ENCODE peak calls at places on chromosomes 6 and 20, in ten cellular contexts. Z, A, W, C, R, L, X, B, M and K are unnamed samples.

GRCh38 chr6:21873562-21873961 is 280.0 kb downstream of the SOX4 start:
- DNase-seq in Z (peak), A (no peak), W (peak), C (no peak), R (no peak), L (no peak), X (no peak), B (peak), M (no peak), K (peak)

GRCh38 chr6:136468711-136469110 is 81.5 kb downstream of the MAP7 start:
- DNase-seq in Z (no peak), A (no peak), W (no peak), C (no peak), R (no peak), L (no peak), X (no peak), B (no peak), M (no peak), K (no peak)

GRCh38 chr6:74568851-74569250 is 637.0 kb downstream of the COL12A1 start:
- DNase-seq in Z (no peak), A (no peak), W (no peak), C (no peak), R (no peak), L (no peak), X (no peak), B (no peak), M (no peak), K (peak)

GRCh38 chr6:82073484-82073883 is 174.1 kb downstream of the IBTK start:
- DNase-seq in Z (no peak), A (no peak), W (no peak), C (no peak), R (no peak), L (no peak), X (no peak), B (no peak), M (no peak), K (no peak)

GRCh38 chr6:6537488-6537887 is 51.0 kb upstream of the LY86 start:
- DNase-seq in Z (no peak), A (no peak), W (no peak), C (no peak), R (no peak), L (no peak), X (no peak), B (no peak), M (no peak), K (no peak)

GRCh38 chr6:82906951-82907350 is 158.7 kb downstream of the UBE3D start:
- DNase-seq in Z (no peak), A (no peak), W (peak), C (no peak), R (no peak), L (no peak), X (no peak), B (no peak), M (no peak), K (no peak)

GRCh38 chr20:62875419-62876355 is 14.1 kb upstream of the TCFL5 start:
- DNase-seq in Z (peak), A (peak), W (peak), C (no peak), R (peak), L (peak), X (peak), B (peak), M (peak), K (no peak)

GRCh38 chr20:2752631-2753455 is 47.6 kb downstream of the CPXM1 start:
- DNase-seq in Z (no peak), A (peak), W (peak), C (no peak), R (peak), L (no peak), X (no peak), B (peak), M (no peak), K (no peak)

GRCh38 chr6:71072508-71072907 is 115.6 kb upstream of the B3GAT2 start:
- DNase-seq in Z (no peak), A (no peak), W (no peak), C (no peak), R (no peak), L (no peak), X (no peak), B (no peak), M (no peak), K (no peak)

GRCh38 chr6:36676142-36677058 is 2.1 kb upstream of the CDKN1A start:
- DNase-seq in Z (no peak), A (no peak), W (no peak), C (no peak), R (no peak), L (no peak), X (no peak), B (no peak), M (no peak), K (no peak)

GRCh38 chr6:113672691-113673149 is 184.4 kb upstream of the MARCKS start:
- DNase-seq in Z (peak), A (no peak), W (no peak), C (peak), R (peak), L (peak), X (peak), B (peak), M (peak), K (no peak)

GRCh38 chr20:62117658-62118057 is 4.6 kb upstream of the LSM14B start:
- DNase-seq in Z (peak), A (no peak), W (no peak), C (no peak), R (no peak), L (no peak), X (no peak), B (peak), M (peak), K (no peak)

GRCh38 chr6:37607949-37608348 is 89.7 kb downstream of the MDGA1 start:
- DNase-seq in Z (no peak), A (peak), W (peak), C (no peak), R (no peak), L (no peak), X (no peak), B (no peak), M (no peak), K (no peak)

GRCh38 chr6:85470023-85470410 is 20.1 kb downstream of the NT5E start:
- DNase-seq in Z (no peak), A (no peak), W (no peak), C (no peak), R (no peak), L (no peak), X (no peak), B (no peak), M (no peak), K (no peak)

GRCh38 chr20:58308680-58309527 is 611 bp upstream of the RAB22A start:
- DNase-seq in Z (peak), A (peak), W (peak), C (peak), R (peak), L (peak), X (peak), B (peak), M (peak), K (no peak)

GRCh38 chr20:1539816-1540215 is 17.7 kb downstream of the SIRPD start:
- DNase-seq in Z (no peak), A (no peak), W (no peak), C (no peak), R (no peak), L (no peak), X (no peak), B (no peak), M (no peak), K (no peak)

DNA sequence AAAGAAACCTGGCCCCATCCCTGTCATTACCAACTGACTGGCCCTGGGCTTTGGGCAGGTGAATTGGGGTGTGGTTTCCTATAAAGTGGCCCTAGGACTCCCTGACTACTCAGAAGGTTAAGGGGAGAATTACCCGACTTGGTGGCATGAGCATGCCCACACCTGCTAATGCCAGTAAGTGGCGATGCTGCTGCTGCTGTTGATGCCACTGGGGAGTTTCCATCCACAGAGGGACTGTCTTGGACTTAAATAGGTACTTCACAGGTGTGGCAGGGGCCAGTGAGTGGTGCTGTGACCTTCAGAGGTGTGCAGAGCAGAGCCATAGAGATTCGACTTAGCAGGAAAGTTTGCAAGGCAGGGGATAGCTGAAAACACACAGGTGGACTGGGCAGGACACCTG is 32.6 kb upstream of the MDFI start:
- DNase-seq in Z (no peak), A (no peak), W (no peak), C (no peak), R (no peak), L (no peak), X (no peak), B (no peak), M (no peak), K (no peak)
- TF ChIP-seq CTCF in Z (no peak), A (no peak), W (no peak), C (no peak), R (no peak), L (no peak), X (no peak), B (no peak), M (no peak), K (no peak)

DNA sequence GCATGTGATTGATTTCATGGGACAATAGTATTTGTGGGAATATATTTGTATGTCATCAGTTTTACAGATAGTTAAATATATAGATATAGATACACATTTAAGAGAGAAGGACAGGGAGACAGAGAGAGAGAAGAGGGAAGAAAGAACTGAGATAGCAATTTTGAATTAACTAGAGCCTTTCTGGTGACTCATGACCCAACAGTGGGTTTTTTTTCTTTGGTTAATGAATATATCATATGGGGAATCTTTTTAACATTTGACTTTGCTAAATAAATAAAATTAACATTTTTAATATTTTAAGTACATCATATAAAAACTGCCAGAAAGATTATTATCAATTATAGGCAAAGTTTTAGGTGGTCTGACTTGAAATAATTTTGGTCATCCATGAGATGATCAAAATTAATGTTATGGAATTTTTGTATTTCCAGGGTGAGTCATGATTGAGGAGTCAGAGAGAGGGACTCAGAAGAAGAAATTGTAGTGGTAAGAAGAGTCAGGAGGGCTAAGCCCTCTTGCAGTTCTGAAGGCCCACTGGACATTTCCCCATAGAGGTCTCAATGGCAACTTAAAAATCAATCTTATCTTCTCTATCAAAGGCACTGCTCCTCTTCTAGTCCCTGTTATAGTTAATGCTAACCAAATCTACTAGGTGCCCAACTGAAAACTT is 508.1 kb upstream of the MAP3K7 start:
- DNase-seq in Z (no peak), A (no peak), W (no peak), C (no peak), R (no peak), L (no peak), X (no peak), B (no peak), M (no peak), K (no peak)
- H3K4me3 ChIP-seq in Z (no peak), A (no peak), W (no peak), C (no peak), R (no peak), L (no peak), X (no peak), B (no peak), M (no peak), K (no peak)

GRCh38 chr6:105001906-105002305 is 45.0 kb downstream of the LIN28B start:
- DNase-seq in Z (no peak), A (peak), W (no peak), C (no peak), R (no peak), L (no peak), X (no peak), B (no peak), M (no peak), K (no peak)

GRCh38 chr6:105001063-105001462 is 44.2 kb downstream of the LIN28B start:
- DNase-seq in Z (no peak), A (no peak), W (no peak), C (no peak), R (no peak), L (no peak), X (no peak), B (no peak), M (no peak), K (no peak)

GRCh38 chr6:105005446-105005845 is 48.5 kb downstream of the LIN28B start:
- DNase-seq in Z (no peak), A (no peak), W (no peak), C (no peak), R (no peak), L (no peak), X (no peak), B (no peak), M (no peak), K (no peak)
- TF ChIP-seq CTCF in Z (no peak), A (no peak), W (no peak), C (no peak), R (no peak), L (no peak), X (no peak), B (no peak), M (no peak), K (no peak)

GRCh38 chr20:50189681-50190250 is 864 bp upstream of the CEBPB start:
- DNase-seq in Z (no peak), A (peak), W (peak), C (peak), R (peak), L (peak), X (peak), B (peak), M (peak), K (no peak)
- H3K4me3 ChIP-seq in Z (peak), A (peak), W (peak), C (peak), R (peak), L (peak), X (peak), B (peak), M (peak), K (peak)

GRCh38 chr20:38790210-38791053 is 15.1 kb upstream of the PPP1R16B start:
- DNase-seq in Z (no peak), A (peak), W (peak), C (no peak), R (no peak), L (peak), X (no peak), B (no peak), M (no peak), K (no peak)
- TF ChIP-seq CTCF in Z (peak), A (peak), W (peak), C (peak), R (peak), L (peak), X (no peak), B (no peak), M (peak), K (no peak)

GRCh38 chr20:32480361-32481199 is 104.6 kb downstream of the NOL4L start:
- DNase-seq in Z (no peak), A (no peak), W (no peak), C (no peak), R (no peak), L (peak), X (no peak), B (no peak), M (peak), K (no peak)

GRCh38 chr20:32479697-32480140 is 105.4 kb downstream of the NOL4L start:
- DNase-seq in Z (no peak), A (no peak), W (no peak), C (no peak), R (no peak), L (no peak), X (no peak), B (no peak), M (peak), K (no peak)

GRCh38 chr20:32482251-32483220 is 102.6 kb downstream of the NOL4L start:
- DNase-seq in Z (peak), A (peak), W (peak), C (peak), R (peak), L (peak), X (no peak), B (peak), M (peak), K (no peak)

GRCh38 chr20:32483351-32484220 is 101.5 kb downstream of the NOL4L start:
- DNase-seq in Z (peak), A (peak), W (peak), C (peak), R (peak), L (peak), X (peak), B (peak), M (peak), K (no peak)

GRCh38 chr20:32481311-32482103 is 103.6 kb downstream of the NOL4L start:
- DNase-seq in Z (no peak), A (no peak), W (no peak), C (no peak), R (no peak), L (peak), X (no peak), B (no peak), M (peak), K (no peak)
- H3K4me3 ChIP-seq in Z (peak), A (peak), W (peak), C (peak), R (peak), L (peak), X (no peak), B (peak), M (no peak), K (peak)

GRCh38 chr6:50056242-50056641 is 6.5 kb upstream of the DEFB112 start:
- DNase-seq in Z (no peak), A (no peak), W (no peak), C (no peak), R (no peak), L (no peak), X (no peak), B (no peak), M (no peak), K (no peak)

DNA sequence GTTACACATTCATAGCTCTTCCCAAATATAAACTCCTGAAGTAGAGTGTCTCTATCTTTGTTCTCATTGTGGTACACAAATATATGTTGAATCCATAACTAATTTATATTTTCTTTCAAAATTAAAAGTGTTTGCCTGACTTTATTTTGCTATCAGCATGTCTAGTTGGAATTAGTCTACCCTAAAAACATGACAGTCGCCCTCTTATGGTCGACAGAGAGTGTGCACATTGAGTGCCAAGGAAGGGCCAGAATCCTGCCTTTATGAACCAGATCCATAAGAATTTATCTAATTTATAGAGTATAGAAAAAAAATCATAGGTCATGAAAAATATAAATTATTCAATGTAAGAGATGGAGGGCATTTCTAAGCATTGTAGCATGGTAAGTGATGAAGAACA is 12.3 kb upstream of the DEFB112 start:
- DNase-seq in Z (no peak), A (peak), W (peak), C (no peak), R (no peak), L (no peak), X (no peak), B (no peak), M (no peak), K (no peak)
- TF ChIP-seq CTCF in Z (no peak), A (peak), W (peak), C (no peak), R (no peak), L (no peak), X (no peak), B (no peak), M (no peak), K (no peak)